ENCODE peak calls at places on chromosomes 6 and 20, in four cellular contexts. D, B, R and M are unnamed samples.

GRCh38 chr20:2873747-2874041 is 413 bp downstream of the PTPRA start:
- DNase-seq in B (peak; percentile 23), D (peak; percentile 26), R (peak; percentile 62), M (no peak)

GRCh38 chr6:95017922-95018321 is 559.4 kb upstream of the MANEA start:
- DNase-seq in B (no peak), D (no peak), R (no peak), M (no peak)

GRCh38 chr6:16322666-16323312 is 84.4 kb downstream of the GMPR start:
- DNase-seq in R (peak; percentile 63), B (peak; percentile 92), D (no peak), M (peak; percentile 85)

GRCh38 chr20:25273541-25274358 is 25.9 kb downstream of the PYGB start:
- DNase-seq in D (no peak), R (peak; percentile 14), B (no peak), M (no peak)

GRCh38 chr6:5143625-5144311 is 58.6 kb downstream of the PPP1R3G start:
- DNase-seq in B (peak; percentile 77), D (peak; percentile 67), R (peak; percentile 88), M (peak; percentile 75)

GRCh38 chr6:122754191-122754731 is 25.3 kb upstream of the FABP7 start:
- DNase-seq in R (no peak), B (no peak), D (no peak), M (no peak)

GRCh38 chr6:120354452-120355098 is 979.7 kb downstream of the TBC1D32 start:
- DNase-seq in B (peak; percentile 36), D (no peak), R (no peak), M (no peak)

GRCh38 chr6:28474441-28475219 is 31.3 kb upstream of the ZSCAN23 start:
- DNase-seq in D (no peak), B (peak; percentile 90), R (no peak), M (peak; percentile 83)

GRCh38 chr6:153790881-153791473 is 248.1 kb upstream of the OPRM1 start:
- DNase-seq in B (peak; percentile 58), R (no peak), D (no peak), M (no peak)
- TF ChIP-seq CTCF in B (no peak), R (no peak), D (no peak), M (no peak)

GRCh38 chr6:7106752-7107577 is 796 bp upstream of the RREB1 start:
- DNase-seq in D (peak; percentile 52), R (peak; percentile 58), B (no peak), M (no peak)
- TF ChIP-seq CTCF in D (peak; percentile 58), R (peak; percentile 26), B (no peak), M (peak; percentile 47)

DNA sequence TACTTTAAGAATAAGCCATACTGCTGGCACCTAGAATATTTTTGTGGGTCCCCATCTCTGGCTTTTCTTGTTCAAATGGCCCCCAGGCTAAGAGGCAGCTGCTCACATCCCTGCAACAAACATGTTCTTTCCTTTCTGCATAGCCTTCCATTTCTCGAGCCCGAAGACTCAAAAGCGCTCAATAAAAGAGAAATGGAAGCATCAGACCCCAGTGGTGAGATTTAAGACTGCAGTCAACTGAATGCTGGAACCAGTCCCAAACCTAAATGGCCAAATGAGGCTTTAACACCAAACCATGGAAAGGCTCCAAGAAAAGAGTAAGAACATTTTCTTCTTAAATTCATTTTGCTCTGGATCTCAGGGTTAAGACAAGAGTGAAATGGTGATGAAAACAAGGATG is 122.1 kb upstream of the TRAF3IP2 start:
- DNase-seq in R (no peak), D (no peak), B (peak; percentile 81), M (no peak)
- TF ChIP-seq CTCF in R (peak; percentile 13), D (no peak), B (peak; percentile 54), M (peak; percentile 33)

GRCh38 chr20:673606-674005 is 2.0 kb downstream of the SCRT2 start:
- DNase-seq in B (no peak), D (no peak), R (no peak), M (no peak)

GRCh38 chr20:674936-675452 is 608 bp downstream of the SCRT2 start:
- DNase-seq in R (no peak), B (no peak), D (no peak), M (no peak)

GRCh38 chr20:671252-672030 is 4.2 kb downstream of the SCRT2 start:
- DNase-seq in D (no peak), R (no peak), B (no peak), M (no peak)

GRCh38 chr20:675453-676314 is at the start of gene SCRT2:
- DNase-seq in R (peak; percentile 79), B (peak; percentile 73), D (peak; percentile 80), M (peak; percentile 68)

DNA sequence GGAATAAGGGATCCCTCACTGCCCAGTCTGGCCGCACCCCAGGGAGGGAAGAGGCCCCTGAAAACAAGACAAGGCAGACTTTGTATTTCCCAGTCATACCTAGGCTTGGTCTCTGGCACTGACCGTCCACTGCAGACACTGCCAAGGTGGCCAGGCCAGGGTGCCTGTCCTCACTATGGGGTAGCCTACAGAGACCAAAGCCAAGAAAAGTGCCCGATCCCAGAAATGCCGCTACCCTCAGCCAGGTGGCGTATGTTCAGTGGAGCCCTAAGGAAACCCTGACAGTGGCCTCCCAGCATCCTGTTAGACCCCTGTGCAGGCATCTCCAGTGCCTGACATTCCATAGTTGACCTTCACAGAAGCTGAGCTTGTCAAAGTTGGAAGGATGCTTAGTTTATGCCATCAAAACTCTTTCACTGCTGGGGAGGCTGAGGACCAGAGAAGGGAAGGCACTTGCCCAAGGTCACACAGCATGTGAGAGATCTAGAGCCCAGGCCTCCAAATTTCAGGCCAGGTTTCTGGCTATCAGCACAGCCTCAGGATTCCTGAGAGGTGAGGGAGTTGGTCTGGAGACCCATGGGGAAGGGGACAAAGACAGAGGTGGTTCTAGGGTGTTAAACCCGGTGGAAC is 2.5 kb downstream of the SCRT2 start:
- DNase-seq in D (no peak), B (no peak), R (no peak), M (no peak)
- TF ChIP-seq CTCF in D (no peak), B (peak; percentile 21), R (no peak), M (peak; percentile 21)

GRCh38 chr6:29964904-29965872 is 22.9 kb downstream of the HLA-A start:
- DNase-seq in R (peak; percentile 88), B (peak; percentile 83), D (peak; percentile 66), M (peak; percentile 83)

GRCh38 chr6:29968905-29969304 is 26.6 kb downstream of the HLA-A start:
- DNase-seq in D (no peak), R (no peak), B (no peak), M (no peak)

GRCh38 chr6:29968130-29968529 is 25.8 kb downstream of the HLA-A start:
- DNase-seq in R (no peak), B (peak; percentile 34), D (no peak), M (peak; percentile 48)

GRCh38 chr6:29965873-29966601 is 23.7 kb downstream of the HLA-A start:
- DNase-seq in B (peak; percentile 60), R (peak; percentile 91), D (peak; percentile 51), M (peak; percentile 59)

DNA sequence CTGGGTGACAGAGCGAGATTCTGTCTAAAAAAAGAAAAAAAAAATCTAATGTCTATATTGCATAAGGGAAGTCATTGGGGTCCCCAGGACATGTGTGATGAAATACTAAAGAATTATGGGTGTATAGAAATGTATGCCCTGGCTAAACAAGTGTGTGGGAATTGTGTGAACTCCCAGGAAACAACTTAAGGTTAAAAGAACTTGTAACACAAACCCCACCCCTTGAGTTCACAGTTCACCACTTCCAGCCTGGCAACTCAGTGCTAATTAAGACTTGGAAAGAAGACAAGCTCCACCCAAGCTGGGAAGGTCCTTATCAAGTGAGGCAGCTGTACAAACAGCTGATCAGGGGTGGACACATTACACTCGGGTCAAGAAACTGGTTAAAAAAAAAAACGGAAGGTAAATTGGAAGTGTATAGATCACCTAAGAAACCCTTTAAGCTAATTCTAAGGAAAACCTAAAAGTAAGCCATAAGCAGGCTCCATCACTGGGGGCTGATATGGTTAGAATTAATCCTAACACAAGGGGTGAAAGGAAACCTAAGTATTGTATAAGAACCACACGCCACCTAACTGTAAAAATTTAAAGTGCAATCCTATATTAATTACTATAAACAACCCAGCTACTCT is 25.2 kb downstream of the HLA-A start:
- DNase-seq in B (peak; percentile 13), R (peak; percentile 75), D (no peak), M (no peak)
- TF ChIP-seq CTCF in B (no peak), R (peak; percentile 18), D (no peak), M (no peak)

GRCh38 chr20:58194176-58194796 is 34.2 kb downstream of the ANKRD60 start:
- DNase-seq in D (no peak), R (no peak), B (no peak), M (no peak)

GRCh38 chr20:58195047-58195446 is 33.4 kb downstream of the ANKRD60 start:
- DNase-seq in B (no peak), R (no peak), D (no peak), M (no peak)

GRCh38 chr20:58196402-58197184 is 31.9 kb downstream of the ANKRD60 start:
- DNase-seq in B (no peak), R (no peak), D (no peak), M (no peak)

GRCh38 chr20:58192065-58192464 is 36.4 kb downstream of the ANKRD60 start:
- DNase-seq in D (no peak), B (no peak), R (no peak), M (no peak)

DNA sequence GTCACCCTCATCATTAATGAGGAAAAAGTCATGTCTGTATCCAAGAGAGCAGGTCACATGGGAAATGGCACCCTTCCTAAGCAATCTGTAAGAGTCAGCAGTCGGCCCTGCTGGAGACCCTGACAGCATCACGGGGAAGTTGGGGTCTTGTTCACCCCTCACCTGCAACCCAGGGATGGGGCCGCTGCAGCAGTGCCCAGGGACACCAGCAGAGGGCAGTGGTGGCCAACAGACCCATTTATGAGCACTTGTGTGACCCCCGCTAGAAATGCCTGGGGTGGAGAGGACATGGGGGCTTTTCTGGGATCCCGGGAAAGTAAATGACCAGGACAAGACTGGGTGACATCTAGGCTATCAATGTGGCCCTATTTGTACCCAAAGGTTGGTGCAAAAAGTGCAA is 35.9 kb downstream of the ANKRD60 start:
- DNase-seq in B (no peak), D (no peak), R (no peak), M (no peak)
- TF ChIP-seq CTCF in B (peak; percentile 67), D (no peak), R (peak; percentile 46), M (peak; percentile 51)

DNA sequence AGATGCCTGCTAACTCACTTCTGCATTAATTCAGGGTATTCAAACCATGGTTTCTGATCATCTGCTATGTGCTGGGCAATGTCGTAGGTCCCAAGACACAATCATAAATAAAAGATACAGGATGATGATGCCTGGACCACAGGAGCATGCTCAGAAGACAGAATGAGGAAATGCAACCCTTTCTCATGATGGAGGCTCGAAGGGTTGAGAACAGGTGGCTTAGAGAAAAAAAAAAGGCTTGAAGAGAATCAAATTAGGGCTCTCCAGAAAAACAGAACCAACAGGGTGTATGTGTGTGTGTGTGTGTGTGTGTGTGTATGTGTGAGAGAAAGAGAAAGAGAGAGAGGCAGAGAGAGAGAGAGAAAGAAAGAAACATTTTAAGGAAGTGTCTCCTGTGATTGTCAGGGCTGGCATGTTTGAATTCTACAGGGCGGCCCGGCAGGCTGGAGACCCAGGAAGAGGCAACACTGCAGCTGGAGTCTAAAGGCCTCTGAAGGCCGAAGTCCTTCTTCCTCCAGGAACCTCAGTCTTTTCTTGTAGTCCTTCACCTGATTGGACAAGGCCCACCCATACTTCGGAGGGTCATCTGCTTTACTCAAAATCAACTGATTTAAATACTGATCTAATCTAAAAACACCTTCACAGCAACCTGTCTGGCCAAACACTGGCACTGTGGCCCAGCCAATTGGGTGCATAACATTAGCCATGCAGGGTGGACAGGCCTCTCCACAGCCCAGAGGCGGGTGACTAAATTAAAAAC is 143.8 kb downstream of the ERMARD start:
- DNase-seq in B (no peak), D (no peak), R (no peak), M (no peak)
- TF ChIP-seq CTCF in B (no peak), D (no peak), R (no peak), M (no peak)

GRCh38 chr20:58213112-58213511 is 15.3 kb downstream of the ANKRD60 start:
- DNase-seq in D (no peak), R (no peak), B (no peak), M (peak; percentile 29)
- TF ChIP-seq CTCF in D (no peak), R (no peak), B (peak; percentile 8), M (peak; percentile 45)

GRCh38 chr6:41801380-41801779 is 13.9 kb downstream of the TOMM6 start:
- DNase-seq in B (peak; percentile 47), R (no peak), D (no peak), M (peak; percentile 22)
- TF ChIP-seq CTCF in B (peak; percentile 79), R (no peak), D (no peak), M (peak; percentile 72)